ENCODE peak calls at places on chromosomes 6 and 20, in five cellular contexts. J is ovary, F is neuronal stem cell, O is right atrium auricular region, Z is K562. L is an unnamed sample. For H3K4me1, the result is how much of the 10 kb centered on the place peaks cover.

GRCh38 chr20:12970372-12970821 is 38.4 kb upstream of the SPTLC3 start:
- DNase-seq in O (no peak), Z (no peak), J (no peak), F (peak), L (no peak)

GRCh38 chr6:143955971-143956370 is 52.1 kb downstream of the PLAGL1 start:
- DNase-seq in F (no peak), O (no peak), Z (no peak), J (no peak), L (no peak)

GRCh38 chr6:34115396-34116314 is 30.2 kb downstream of the GRM4 start:
- DNase-seq in Z (peak), J (peak), F (peak), O (no peak), L (no peak)

GRCh38 chr6:147203311-147204059 is 732 bp upstream of the STXBP5 start:
- DNase-seq in J (peak), O (no peak), F (peak), Z (peak), L (no peak)

GRCh38 chr20:33209789-33210188 is 7.4 kb upstream of the BPIFA3 start:
- DNase-seq in O (no peak), Z (peak), J (peak), F (peak), L (no peak)

GRCh38 chr6:125942677-125943527 is 13.7 kb upstream of the HINT3 start:
- DNase-seq in J (no peak), Z (no peak), F (no peak), O (no peak), L (no peak)

GRCh38 chr20:50190251-50191064 is at the start of gene CEBPB:
- DNase-seq in Z (peak), J (peak), O (peak), F (peak), L (no peak)

GRCh38 chr6:28727559-28728211 is 196.1 kb downstream of the TRIM27 start:
- DNase-seq in Z (no peak), O (no peak), J (no peak), F (no peak), L (no peak)

GRCh38 chr6:131317516-131317915 is 182.2 kb downstream of the AKAP7 start:
- DNase-seq in O (no peak), J (no peak), F (no peak), Z (no peak), L (no peak)

GRCh38 chr20:53884859-53885654 is 185.3 kb downstream of the BCAS1 start:
- DNase-seq in J (no peak), F (no peak), Z (no peak), O (no peak), L (no peak)

GRCh38 chr6:52189974-52190373 is 3.8 kb downstream of the IL17A start:
- DNase-seq in O (no peak), F (no peak), Z (no peak), J (no peak), L (no peak)

GRCh38 chr20:11917663-11918062 is at the start of gene BTBD3:
- DNase-seq in J (no peak), F (no peak), O (peak), Z (no peak), L (peak)

GRCh38 chr6:42338573-42339218 is 113.0 kb downstream of the TRERF1 start:
- DNase-seq in F (no peak), O (no peak), Z (no peak), J (no peak), L (no peak)

GRCh38 chr20:4682682-4683081 is 39.0 kb upstream of the PRND start:
- DNase-seq in J (no peak), F (no peak), Z (no peak), O (no peak), L (no peak)

GRCh38 chr6:163634514-163635171 is 220.1 kb downstream of the QKI start:
- DNase-seq in Z (no peak), O (no peak), J (no peak), F (no peak), L (no peak)

GRCh38 chr6:65760285-65760684 is 53.3 kb upstream of the EYS start:
- DNase-seq in Z (no peak), O (no peak), J (no peak), F (peak), L (no peak)

GRCh38 chr20:9476637-9477036 is 37.8 kb upstream of the LAMP5 start:
- DNase-seq in J (no peak), F (no peak), O (no peak), Z (no peak), L (no peak)

GRCh38 chr6:45703041-45703739 is 312.5 kb downstream of the CLIC5 start:
- DNase-seq in O (no peak), Z (no peak), J (no peak), F (no peak), L (no peak)

GRCh38 chr20:4966826-4967751 is 34.2 kb downstream of the SLC23A2 start:
- DNase-seq in O (no peak), J (no peak), F (no peak), Z (no peak), L (no peak)

GRCh38 chr6:134502614-134503541 is 185.0 kb upstream of the SGK1 start:
- DNase-seq in O (no peak), F (no peak), J (no peak), Z (no peak), L (no peak)

GRCh38 chr6:162829013-162829742 is 101.4 kb downstream of the PACRG start:
- DNase-seq in Z (no peak), F (no peak), J (no peak), O (no peak), L (no peak)

GRCh38 chr6:162056745-162057144 is 670.8 kb downstream of the PRKN start:
- DNase-seq in O (peak), J (no peak), Z (no peak), F (no peak), L (no peak)

GRCh38 chr20:48204499-48204898 is 419.2 kb upstream of the SULF2 start:
- DNase-seq in J (no peak), Z (no peak), F (no peak), O (no peak), L (no peak)

GRCh38 chr20:53901697-53902096 is 168.7 kb downstream of the BCAS1 start:
- DNase-seq in O (no peak), Z (no peak), J (no peak), F (no peak), L (no peak)

GRCh38 chr20:36821964-36822437 is 48.4 kb upstream of the DSN1 start:
- DNase-seq in F (no peak), O (no peak), J (no peak), Z (peak), L (no peak)

GRCh38 chr6:44431118-44431725 is 43.7 kb downstream of the CDC5L start:
- DNase-seq in O (no peak), J (peak), Z (peak), F (peak), L (no peak)

GRCh38 chr20:1010659-1011058 is 8.5 kb upstream of the RSPO4 start:
- DNase-seq in Z (no peak), J (no peak), F (no peak), O (no peak), L (no peak)

GRCh38 chr6:150072201-150072600 is 3.3 kb upstream of the ULBP3 start:
- DNase-seq in F (no peak), J (no peak), Z (peak), O (no peak), L (no peak)

GRCh38 chr20:57560554-57561355 is at the start of gene PCK1:
- DNase-seq in Z (peak), F (no peak), O (no peak), J (peak), L (no peak)
- H3K4me3 ChIP-seq in Z (no peak), F (peak), O (no peak), J (peak), L (no peak)

DNA sequence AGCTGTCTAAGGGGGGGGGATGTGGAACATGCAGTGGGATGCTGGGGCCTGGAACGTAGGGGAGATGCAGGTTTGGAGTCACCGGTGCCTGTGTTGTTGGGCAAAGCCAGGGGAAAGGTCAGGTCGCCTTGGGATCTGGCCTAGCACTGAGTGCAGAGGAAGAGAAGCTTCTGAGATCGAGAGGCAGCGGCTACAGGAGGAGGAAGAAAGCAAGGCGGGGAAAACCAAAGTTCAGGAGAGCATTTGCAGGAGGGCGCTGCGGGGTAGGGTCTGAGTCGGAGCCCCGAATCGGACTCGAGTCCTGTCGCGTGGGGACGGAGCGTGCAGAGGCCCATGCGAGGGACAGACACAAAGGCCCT is 1.0 kb upstream of the PLCG1 start:
- DNase-seq in O (no peak), J (no peak), F (no peak), Z (no peak), L (no peak)
- H3K4me1 ChIP-seq in O (under half), J (under half), F (under half), Z (under half), L (under half)

GRCh38 chr6:49552596-49552995 is 2.1 kb downstream of the C6orf141 start:
- DNase-seq in J (no peak), O (no peak), Z (no peak), F (peak), L (no peak)
- H3K27ac ChIP-seq in J (no peak), O (no peak), Z (no peak), F (peak), L (no peak)

GRCh38 chr6:1551236-1551635 is 58.5 kb upstream of the FOXC1 start:
- DNase-seq in O (no peak), J (no peak), F (no peak), Z (no peak), L (no peak)

GRCh38 chr6:1554881-1555569 is 54.7 kb upstream of the FOXC1 start:
- DNase-seq in F (no peak), Z (no peak), O (peak), J (peak), L (no peak)

GRCh38 chr6:1552296-1552761 is 57.4 kb upstream of the FOXC1 start:
- DNase-seq in F (no peak), J (no peak), O (no peak), Z (peak), L (no peak)

GRCh38 chr6:1554241-1554880 is 55.4 kb upstream of the FOXC1 start:
- DNase-seq in F (no peak), O (no peak), Z (no peak), J (no peak), L (no peak)

GRCh38 chr6:1553562-1554088 is 56.1 kb upstream of the FOXC1 start:
- DNase-seq in O (no peak), J (no peak), Z (no peak), F (no peak), L (no peak)
- H3K4me3 ChIP-seq in O (no peak), J (no peak), Z (no peak), F (no peak), L (no peak)

DNA sequence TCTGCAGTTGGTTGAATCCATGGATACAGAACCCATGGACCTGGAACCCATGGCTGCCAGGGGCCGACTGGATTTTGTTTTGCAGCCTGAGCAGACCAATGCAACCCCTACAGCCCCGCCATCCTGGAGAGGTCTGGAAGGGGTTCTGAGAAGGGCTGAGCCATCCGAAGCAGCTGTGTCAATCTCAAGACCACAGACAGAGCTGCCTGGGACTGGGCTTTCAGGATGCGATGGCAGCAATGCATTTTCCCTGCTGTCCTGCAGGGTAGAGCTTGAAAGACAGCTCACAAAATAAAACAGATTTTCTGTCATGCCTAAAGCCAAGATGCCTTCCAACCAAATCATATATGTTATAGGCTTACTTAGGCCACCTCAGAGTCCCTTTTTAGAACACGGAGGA is 125.8 kb upstream of the NXT1 start:
- DNase-seq in J (no peak), O (no peak), F (no peak), Z (no peak), L (no peak)
- H3K4me1 ChIP-seq in J (under half), O (under half), F (under half), Z (under half), L (under half)